ENCODE peak calls at places on chromosomes 6 and 20, in ten cellular contexts. One of them, this sample, is unnamed.

GRCh38 chr6:131400054-131400781 is 172.8 kb upstream of the ARG1 start:
- DNase-seq in GM13977: no peak
- DNase-seq in fibroblast of mammary gland: peak; percentile 93
- DNase-seq in A673: peak; percentile 50
- DNase-seq in HCT116: peak; percentile 18
- DNase-seq in activated T-helper 1 cell treated with anti-CD3 and anti-CD28 coated beads, Interleukin-2, amount 50 U/mL, for 16 hours: no peak
- DNase-seq in GM03348: peak; percentile 79
- DNase-seq in M059J: peak; percentile 99
- DNase-seq in upper lobe of right lung: no peak
- DNase-seq in psoas muscle: no peak
- DNase-seq in this sample: no peak

GRCh38 chr6:131317516-131317915 is 182.2 kb downstream of the AKAP7 start:
- DNase-seq in GM13977: no peak
- DNase-seq in fibroblast of mammary gland: peak; percentile 46
- DNase-seq in A673: no peak
- DNase-seq in HCT116: no peak
- DNase-seq in activated T-helper 1 cell treated with anti-CD3 and anti-CD28 coated beads, Interleukin-2, amount 50 U/mL, for 16 hours: no peak
- DNase-seq in GM03348: peak; percentile 20
- DNase-seq in M059J: peak; percentile 11
- DNase-seq in upper lobe of right lung: no peak
- DNase-seq in psoas muscle: no peak
- DNase-seq in this sample: no peak

GRCh38 chr20:51902933-51903332 is 100.6 kb upstream of the SALL4 start:
- DNase-seq in GM13977: no peak
- DNase-seq in fibroblast of mammary gland: no peak
- DNase-seq in A673: no peak
- DNase-seq in HCT116: no peak
- DNase-seq in activated T-helper 1 cell treated with anti-CD3 and anti-CD28 coated beads, Interleukin-2, amount 50 U/mL, for 16 hours: no peak
- DNase-seq in GM03348: no peak
- DNase-seq in M059J: peak; percentile 42
- DNase-seq in upper lobe of right lung: peak; percentile 2
- DNase-seq in psoas muscle: no peak
- DNase-seq in this sample: no peak

GRCh38 chr6:151075527-151075926 is 164.2 kb upstream of the AKAP12 start:
- DNase-seq in GM13977: no peak
- DNase-seq in fibroblast of mammary gland: peak; percentile 88
- DNase-seq in A673: no peak
- DNase-seq in HCT116: no peak
- DNase-seq in activated T-helper 1 cell treated with anti-CD3 and anti-CD28 coated beads, Interleukin-2, amount 50 U/mL, for 16 hours: no peak
- DNase-seq in GM03348: no peak
- DNase-seq in M059J: peak; percentile 30
- DNase-seq in upper lobe of right lung: no peak
- DNase-seq in psoas muscle: no peak
- DNase-seq in this sample: no peak

GRCh38 chr6:144928847-144929246 is 643.7 kb downstream of the UTRN start:
- DNase-seq in GM13977: no peak
- DNase-seq in fibroblast of mammary gland: no peak
- DNase-seq in A673: no peak
- DNase-seq in HCT116: no peak
- DNase-seq in activated T-helper 1 cell treated with anti-CD3 and anti-CD28 coated beads, Interleukin-2, amount 50 U/mL, for 16 hours: no peak
- DNase-seq in GM03348: no peak
- DNase-seq in M059J: peak; percentile 43
- DNase-seq in upper lobe of right lung: no peak
- DNase-seq in psoas muscle: no peak
- DNase-seq in this sample: no peak

GRCh38 chr20:33640287-33640686 is 21.8 kb upstream of the C20orf144 start:
- DNase-seq in GM13977: no peak
- DNase-seq in fibroblast of mammary gland: no peak
- DNase-seq in A673: no peak
- DNase-seq in HCT116: no peak
- DNase-seq in activated T-helper 1 cell treated with anti-CD3 and anti-CD28 coated beads, Interleukin-2, amount 50 U/mL, for 16 hours: no peak
- DNase-seq in GM03348: no peak
- DNase-seq in M059J: no peak
- DNase-seq in upper lobe of right lung: no peak
- DNase-seq in psoas muscle: no peak
- DNase-seq in this sample: no peak

GRCh38 chr6:128932061-128932460 is 49.1 kb downstream of the LAMA2 start:
- DNase-seq in GM13977: no peak
- DNase-seq in fibroblast of mammary gland: peak; percentile 18
- DNase-seq in A673: no peak
- DNase-seq in HCT116: no peak
- DNase-seq in activated T-helper 1 cell treated with anti-CD3 and anti-CD28 coated beads, Interleukin-2, amount 50 U/mL, for 16 hours: no peak
- DNase-seq in GM03348: peak; percentile 21
- DNase-seq in M059J: peak; percentile 86
- DNase-seq in upper lobe of right lung: no peak
- DNase-seq in psoas muscle: no peak
- DNase-seq in this sample: no peak

GRCh38 chr6:3750324-3751018 is 1.0 kb downstream of the PXDC1 start:
- DNase-seq in GM13977: peak; percentile 60
- DNase-seq in fibroblast of mammary gland: peak; percentile 68
- DNase-seq in A673: peak; percentile 58
- DNase-seq in HCT116: no peak
- DNase-seq in activated T-helper 1 cell treated with anti-CD3 and anti-CD28 coated beads, Interleukin-2, amount 50 U/mL, for 16 hours: no peak
- DNase-seq in GM03348: peak; percentile 89
- DNase-seq in M059J: peak; percentile 91
- DNase-seq in upper lobe of right lung: peak; percentile 94
- DNase-seq in psoas muscle: peak; percentile 92
- DNase-seq in this sample: no peak

This sample was measured in RWPE2.